ENCODE peak calls at places on chromosomes 7 and 10, in seven cellular contexts. N, C, R, F, G, K and D are unnamed samples.

GRCh38 chr10:21084700-21085099 is 187.6 kb upstream of the NEBL start:
- DNase-seq in R (no peak), K (no peak), N (no peak), G (no peak), C (no peak), F (no peak), D (no peak)

GRCh38 chr7:92412745-92413144 is 34.5 kb upstream of the GATAD1 start:
- DNase-seq in C (no peak), R (no peak), G (no peak), N (no peak), F (no peak), K (no peak), D (no peak)

GRCh38 chr7:108020585-108020984 is 17.6 kb upstream of the LAMB1 start:
- DNase-seq in G (no peak), K (no peak), C (no peak), F (no peak), R (no peak), N (no peak), D (no peak)

GRCh38 chr7:99457050-99457645 is 8.8 kb downstream of the ATP5MF start:
- DNase-seq in F (no peak), C (no peak), N (no peak), R (no peak), G (no peak), K (no peak), D (no peak)

GRCh38 chr7:84364708-84365107 is 170.1 kb upstream of the SEMA3A start:
- DNase-seq in G (peak; percentile 55), C (peak; percentile 69), R (peak; percentile 23), F (no peak), N (no peak), K (peak; percentile 28), D (peak; percentile 65)

GRCh38 chr7:12570529-12571461 is at the start of gene SCIN:
- DNase-seq in G (peak; percentile 65), C (no peak), K (peak; percentile 9), R (peak; percentile 47), F (peak; percentile 79), N (peak; percentile 63), D (no peak)

GRCh38 chr7:106778656-106779250 is 86.3 kb upstream of the PIK3CG start:
- DNase-seq in R (no peak), G (no peak), N (no peak), C (peak; percentile 12), F (no peak), K (no peak), D (no peak)

GRCh38 chr7:32279500-32279899 is 209.3 kb upstream of the PDE1C start:
- DNase-seq in C (no peak), G (no peak), F (no peak), R (no peak), N (no peak), K (no peak), D (no peak)

GRCh38 chr10:1454964-1455363 is 282.4 kb downstream of the ADARB2 start:
- DNase-seq in F (no peak), C (no peak), R (no peak), N (no peak), G (no peak), K (no peak), D (no peak)

GRCh38 chr7:42691030-42691639 is 220.7 kb downstream of the C7orf25 start:
- DNase-seq in R (peak; percentile 73), F (no peak), G (peak; percentile 81), K (peak; percentile 82), C (peak; percentile 76), N (peak; percentile 25), D (peak; percentile 19)

GRCh38 chr7:44103941-44104879 is at the start of gene AEBP1:
- DNase-seq in K (no peak), F (peak; percentile 87), C (peak; percentile 48), G (peak; percentile 65), N (no peak), R (no peak), D (no peak)

GRCh38 chr7:77433901-77434300 is 17.8 kb upstream of the GSAP start:
- DNase-seq in K (no peak), N (peak; percentile 27), R (no peak), G (no peak), C (no peak), F (no peak), D (no peak)

GRCh38 chr7:96121752-96122151 is 200.1 kb downstream of the SLC25A13 start:
- DNase-seq in C (no peak), G (no peak), K (no peak), F (no peak), N (no peak), R (no peak), D (no peak)

GRCh38 chr10:101013365-101013825 is 13.8 kb downstream of the LZTS2 start:
- DNase-seq in R (no peak), C (no peak), G (no peak), K (no peak), N (no peak), F (no peak), D (no peak)

GRCh38 chr7:140059288-140060242 is 3.2 kb downstream of the PARP12 start:
- DNase-seq in R (peak; percentile 96), N (peak; percentile 75), G (no peak), K (peak; percentile 83), C (peak; percentile 83), F (no peak), D (peak; percentile 73)

GRCh38 chr7:27123477-27124053 is 7.0 kb downstream of the HOXA4 start:
- DNase-seq in G (peak; percentile 31), R (no peak), N (no peak), F (no peak), K (no peak), C (no peak), D (no peak)

GRCh38 chr7:27124096-27124978 is 6.2 kb downstream of the HOXA4 start:
- DNase-seq in K (peak; percentile 91), N (no peak), G (no peak), R (no peak), F (no peak), C (no peak), D (no peak)

GRCh38 chr7:27121656-27122055 is 8.9 kb downstream of the HOXA4 start:
- DNase-seq in K (no peak), R (no peak), C (no peak), N (no peak), G (no peak), F (no peak), D (no peak)

GRCh38 chr7:27123021-27123476 is 7.5 kb downstream of the HOXA4 start:
- DNase-seq in R (no peak), K (peak; percentile 54), C (no peak), N (no peak), G (peak; percentile 54), F (no peak), D (no peak)

DNA sequence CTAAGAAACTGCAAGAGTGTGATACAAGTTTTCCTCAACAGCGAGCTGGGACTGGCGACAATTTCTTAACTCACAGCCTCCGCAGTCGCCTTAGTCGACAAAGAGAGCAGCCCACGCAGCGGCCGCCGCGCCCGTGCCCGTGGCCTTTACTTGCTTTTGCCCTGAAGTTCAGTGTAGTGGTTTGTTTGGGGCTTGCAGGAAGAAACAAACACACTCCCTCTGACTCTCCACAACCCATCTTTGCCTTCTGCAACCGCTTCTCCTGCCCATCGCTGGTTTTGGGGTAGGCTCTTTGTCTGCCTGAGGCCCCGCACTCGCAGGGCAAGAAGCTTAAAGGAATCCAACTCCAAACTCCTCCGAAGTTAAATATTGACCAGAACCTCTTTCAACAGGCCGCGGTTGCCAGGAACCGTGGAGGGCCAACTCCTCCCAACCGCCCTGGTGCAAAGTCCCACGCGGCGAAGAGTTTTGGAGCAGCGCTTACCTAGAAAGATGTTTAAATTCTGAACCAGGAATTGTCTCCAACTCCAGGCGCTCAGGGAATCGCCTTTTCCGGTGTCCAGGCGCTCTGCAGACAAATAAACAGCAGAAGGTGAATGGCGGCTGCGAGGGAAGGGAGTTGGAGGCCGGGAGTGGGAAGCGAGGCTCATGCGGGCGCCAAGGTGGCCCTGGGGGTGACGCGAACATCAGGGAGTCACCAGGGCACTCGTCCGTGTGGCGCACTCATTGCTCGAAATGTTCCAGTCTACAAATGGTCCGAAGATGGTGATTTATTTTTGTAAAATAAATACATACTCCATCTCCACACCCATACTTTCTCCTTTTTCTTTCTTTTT is 8.3 kb downstream of the HOXA4 start:
- DNase-seq in F (no peak), C (no peak), G (peak; percentile 47), K (peak; percentile 41), R (no peak), N (no peak), D (no peak)
- H3K4me3 ChIP-seq in F (peak overlapping the region; percentile 52), C (no peak overlapping the region), G (peak overlapping the region; percentile 32), K (peak overlapping the region; percentile 35), R (peak overlapping the region; percentile 45), N (peak overlapping the region; percentile 41), D (peak overlapping the region; percentile 59)

GRCh38 chr7:156629873-156630272 is 10.7 kb upstream of the RNF32 start:
- DNase-seq in C (no peak), G (no peak), K (no peak), N (no peak), F (no peak), R (no peak), D (no peak)
- TF ChIP-seq CTCF in C (no peak), G (no peak), K (no peak), N (no peak), F (no peak), R (no peak), D (no peak)

DNA sequence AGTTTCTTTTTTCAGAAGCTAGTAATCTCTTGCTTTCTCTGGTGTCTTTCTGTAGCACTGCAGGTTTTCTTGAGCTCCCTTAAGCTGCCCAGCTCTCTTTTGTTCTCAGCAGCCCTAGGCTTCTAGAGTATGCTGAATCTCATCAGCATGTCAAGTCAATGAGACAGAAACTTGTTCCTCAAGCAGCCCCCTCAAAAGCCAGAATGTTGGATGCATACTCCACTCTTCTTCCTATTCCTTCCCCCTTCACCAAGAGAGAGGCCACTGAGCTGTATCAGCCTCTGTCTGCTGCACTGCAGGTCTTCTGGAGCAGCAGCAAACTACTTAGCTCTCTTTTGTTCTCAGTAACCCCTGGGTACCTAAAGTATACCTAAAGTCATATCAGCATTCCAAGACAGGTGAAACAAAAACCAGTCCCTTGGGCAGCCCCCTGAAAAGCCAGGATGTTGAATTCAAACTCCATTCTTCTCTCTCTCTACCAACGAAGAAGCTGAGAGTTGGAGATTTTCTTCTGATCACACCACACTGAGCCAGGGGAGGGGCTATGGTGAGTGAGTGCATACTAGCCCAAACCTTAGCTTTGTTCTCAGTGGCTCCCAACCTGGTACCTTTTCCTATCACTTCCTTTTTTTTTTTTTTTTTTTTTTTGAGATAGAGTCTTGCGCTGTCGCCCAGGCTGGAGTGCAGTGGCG is 73.3 kb upstream of the WAC start:
- DNase-seq in G (peak; percentile 72), R (no peak), C (no peak), K (no peak), N (no peak), F (no peak), D (no peak)
- H3K4me3 ChIP-seq in G (no peak overlapping the region), R (no peak overlapping the region), C (no peak overlapping the region), K (no peak overlapping the region), N (no peak overlapping the region), F (no peak overlapping the region), D (no peak overlapping the region)

DNA sequence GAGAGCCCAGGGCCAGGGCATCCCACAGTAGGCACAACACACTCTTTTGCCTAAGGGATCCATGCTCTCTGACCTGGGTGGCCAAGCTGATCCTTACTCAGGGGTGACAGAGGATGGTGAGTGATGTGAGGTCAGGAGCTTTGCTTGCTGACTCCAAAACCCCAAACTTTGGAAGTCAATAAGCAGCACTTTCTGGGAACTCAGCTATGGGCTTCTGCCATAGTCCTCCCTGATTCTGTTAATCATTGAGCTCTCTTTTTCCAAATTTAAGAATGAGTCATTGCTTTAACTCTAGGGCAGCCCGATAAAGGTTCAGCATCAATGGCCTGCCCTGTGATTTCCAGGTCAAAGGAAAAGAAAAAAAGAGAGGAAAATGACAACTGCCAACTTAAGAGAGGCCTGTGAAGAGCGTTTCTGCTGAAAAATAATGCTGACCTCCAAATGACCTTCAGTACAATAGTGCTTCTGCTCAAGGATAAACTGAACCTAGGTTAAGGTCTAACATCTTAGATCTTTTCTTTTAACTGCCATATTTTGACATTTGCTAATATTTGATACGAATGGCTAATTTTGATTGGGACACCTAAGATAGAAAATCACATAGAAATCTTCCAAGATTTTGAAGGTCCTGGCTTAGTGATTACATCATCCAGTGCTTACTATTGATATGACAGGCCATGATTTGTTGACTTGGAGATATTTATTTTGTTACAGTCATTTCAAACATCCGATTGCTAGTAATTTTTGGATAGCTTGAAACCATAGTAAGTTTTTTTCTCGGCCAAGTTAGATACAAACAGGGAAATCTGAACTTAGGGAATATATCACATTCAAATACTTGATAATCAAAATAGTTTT is 20.8 kb upstream of the RELN start:
- DNase-seq in F (no peak), K (no peak), N (no peak), G (no peak), C (no peak), R (peak; percentile 9), D (no peak)
- TF ChIP-seq CTCF in F (no peak), K (no peak), N (no peak), G (no peak), C (no peak), R (no peak), D (no peak)